ENCODE peak calls at places on chromosomes 16 and 17, in seven cellular contexts. I, B, J, H, G, C and M are unnamed samples. For H3K4me1 and H3K36me3, the result is how much of the 10 kb centered on the place peaks cover.

GRCh38 chr17:63954402-63955063 is 18.2 kb downstream of the SCN4A start:
- ATAC-seq in I (no peak), B (no peak), J (no peak), H (no peak), G (no peak), C (no peak), M (no peak)

GRCh38 chr17:47119746-47120520 is 69.2 kb downstream of the CDC27 start:
- ATAC-seq in I (peak), B (no peak), J (peak), H (no peak), G (no peak), C (peak), M (no peak)

GRCh38 chr17:47735536-47736011 is 2.5 kb downstream of the TBX21 start:
- ATAC-seq in I (no peak), B (no peak), J (no peak), H (no peak), G (no peak), C (no peak), M (no peak)

GRCh38 chr17:13025264-13025627 is 7.4 kb upstream of the ELAC2 start:
- ATAC-seq in I (no peak), B (no peak), J (no peak), H (peak), G (no peak), C (no peak), M (no peak)

GRCh38 chr17:17575360-17576251 is 15.9 kb downstream of the PEMT start:
- ATAC-seq in I (peak), B (no peak), J (peak), H (no peak), G (no peak), C (no peak), M (peak)

GRCh38 chr17:44076716-44077594 is 6.4 kb downstream of the G6PC3 start:
- ATAC-seq in I (no peak), B (no peak), J (no peak), H (peak), G (no peak), C (no peak), M (no peak)

GRCh38 chr16:71775949-71776348 is 32.7 kb downstream of the AP1G1 start:
- ATAC-seq in I (no peak), B (no peak), J (no peak), H (no peak), G (no peak), C (no peak), M (no peak)

GRCh38 chr16:68252383-68252782 is 7.2 kb downstream of the PLA2G15 start:
- ATAC-seq in I (no peak), B (no peak), J (no peak), H (no peak), G (no peak), C (no peak), M (no peak)

GRCh38 chr17:38369124-38369886 is 17.7 kb downstream of the SOCS7 start:
- ATAC-seq in I (no peak), B (no peak), J (no peak), H (no peak), G (no peak), C (no peak), M (no peak)

GRCh38 chr17:79843917-79844815 is 4.9 kb upstream of the CBX4 start:
- ATAC-seq in I (peak), B (no peak), J (peak), H (peak), G (peak), C (peak), M (peak)

GRCh38 chr17:72588961-72589360 is 468.1 kb downstream of the SOX9 start:
- ATAC-seq in I (peak), B (no peak), J (peak), H (peak), G (no peak), C (peak), M (no peak)

GRCh38 chr17:9016941-9017552 is 4.3 kb upstream of the NTN1 start:
- ATAC-seq in I (no peak), B (no peak), J (no peak), H (no peak), G (no peak), C (peak), M (no peak)

GRCh38 chr17:13395346-13395745 is 206.4 kb downstream of the HS3ST3A1 start:
- ATAC-seq in I (no peak), B (no peak), J (no peak), H (no peak), G (no peak), C (no peak), M (no peak)

GRCh38 chr16:86662740-86663139 is 84.4 kb downstream of the FOXL1 start:
- ATAC-seq in I (no peak), B (no peak), J (no peak), H (no peak), G (no peak), C (no peak), M (no peak)

GRCh38 chr17:74815671-74816370 is 39.7 kb upstream of the NAT9 start:
- ATAC-seq in I (peak), B (peak), J (no peak), H (no peak), G (peak), C (peak), M (no peak)

GRCh38 chr16:51237207-51237606 is 86.1 kb upstream of the SALL1 start:
- ATAC-seq in I (no peak), B (no peak), J (no peak), H (peak), G (peak), C (no peak), M (no peak)

GRCh38 chr16:31202402-31203385 is at the start of gene PYCARD:
- ATAC-seq in I (peak), B (peak), J (peak), H (peak), G (peak), C (no peak), M (peak)

GRCh38 chr17:42898147-42898807 is 2.3 kb upstream of the G6PC1 start:
- ATAC-seq in I (no peak), B (peak), J (no peak), H (peak), G (no peak), C (no peak), M (no peak)

GRCh38 chr16:27346818-27347217 is 33.0 kb downstream of the IL4R start:
- ATAC-seq in I (no peak), B (no peak), J (no peak), H (no peak), G (no peak), C (no peak), M (no peak)

GRCh38 chr16:8928467-8928957 is 35.2 kb downstream of the USP7 start:
- ATAC-seq in I (no peak), B (no peak), J (no peak), H (no peak), G (no peak), C (no peak), M (peak)

GRCh38 chr17:12765544-12765943 is 23.8 kb upstream of the ARHGAP44 start:
- ATAC-seq in I (no peak), B (no peak), J (no peak), H (no peak), G (no peak), C (peak), M (peak)

GRCh38 chr16:50604065-50604418 is 55.8 kb downstream of the NKD1 start:
- ATAC-seq in I (no peak), B (no peak), J (no peak), H (peak), G (no peak), C (no peak), M (no peak)

GRCh38 chr16:22683730-22684280 is 130.2 kb upstream of the HS3ST2 start:
- ATAC-seq in I (no peak), B (no peak), J (no peak), H (peak), G (no peak), C (no peak), M (no peak)

GRCh38 chr16:75529056-75529905 is 6.6 kb downstream of the CHST5 start:
- ATAC-seq in I (no peak), B (no peak), J (no peak), H (no peak), G (peak), C (no peak), M (no peak)

GRCh38 chr17:74043976-74044375 is 159.5 kb upstream of the RPL38 start:
- ATAC-seq in I (no peak), B (no peak), J (no peak), H (no peak), G (no peak), C (no peak), M (no peak)

GRCh38 chr17:918102-918740 is 61.4 kb downstream of the NXN start:
- ATAC-seq in I (no peak), B (no peak), J (no peak), H (no peak), G (no peak), C (no peak), M (no peak)

GRCh38 chr16:78392585-78393195 is 293.2 kb downstream of the WWOX start:
- ATAC-seq in I (no peak), B (no peak), J (no peak), H (no peak), G (no peak), C (no peak), M (peak)

GRCh38 chr16:66070140-66070887 is 296.2 kb upstream of the CDH5 start:
- ATAC-seq in I (no peak), B (no peak), J (peak), H (no peak), G (no peak), C (no peak), M (peak)

GRCh38 chr17:7982171-7982570 is 20.2 kb upstream of the GUCY2D start:
- ATAC-seq in I (no peak), B (no peak), J (no peak), H (no peak), G (no peak), C (no peak), M (no peak)

GRCh38 chr17:8175795-8176196 is 384 bp downstream of the TMEM107 start:
- ATAC-seq in I (peak), B (peak), J (peak), H (peak), G (peak), C (peak), M (peak)

GRCh38 chr16:2299121-2299914 is 31.4 kb upstream of the RNPS1 start:
- ATAC-seq in I (peak), B (no peak), J (no peak), H (no peak), G (no peak), C (no peak), M (no peak)

GRCh38 chr16:71708696-71709095 is 15.8 kb downstream of the PHLPP2 start:
- ATAC-seq in I (no peak), B (no peak), J (no peak), H (no peak), G (no peak), C (peak), M (no peak)

GRCh38 chr16:78105517-78105916 is 6.1 kb downstream of the WWOX start:
- ATAC-seq in I (no peak), B (no peak), J (no peak), H (no peak), G (no peak), C (no peak), M (no peak)

GRCh38 chr17:4465786-4466185 is 32.0 kb downstream of the SPNS3 start:
- ATAC-seq in I (no peak), B (no peak), J (no peak), H (no peak), G (no peak), C (no peak), M (no peak)

GRCh38 chr17:78762007-78762406 is 20.1 kb downstream of the CYTH1 start:
- ATAC-seq in I (no peak), B (no peak), J (no peak), H (no peak), G (no peak), C (no peak), M (no peak)

GRCh38 chr17:50903604-50904521 is 37.7 kb upstream of the TOB1 start:
- ATAC-seq in I (peak), B (no peak), J (peak), H (peak), G (no peak), C (peak), M (peak)

GRCh38 chr17:42325026-42325425 is 36.7 kb downstream of the STAT5A start:
- ATAC-seq in I (peak), B (no peak), J (peak), H (no peak), G (no peak), C (peak), M (peak)

GRCh38 chr16:88785106-88785924 is at the start of gene PIEZO1:
- ATAC-seq in I (peak), B (peak), J (peak), H (peak), G (peak), C (peak), M (peak)
- H3K4me1 ChIP-seq in I (under half), B (under half), J (under half), H (half or more), G (under half), C (under half), M (under half)

DNA sequence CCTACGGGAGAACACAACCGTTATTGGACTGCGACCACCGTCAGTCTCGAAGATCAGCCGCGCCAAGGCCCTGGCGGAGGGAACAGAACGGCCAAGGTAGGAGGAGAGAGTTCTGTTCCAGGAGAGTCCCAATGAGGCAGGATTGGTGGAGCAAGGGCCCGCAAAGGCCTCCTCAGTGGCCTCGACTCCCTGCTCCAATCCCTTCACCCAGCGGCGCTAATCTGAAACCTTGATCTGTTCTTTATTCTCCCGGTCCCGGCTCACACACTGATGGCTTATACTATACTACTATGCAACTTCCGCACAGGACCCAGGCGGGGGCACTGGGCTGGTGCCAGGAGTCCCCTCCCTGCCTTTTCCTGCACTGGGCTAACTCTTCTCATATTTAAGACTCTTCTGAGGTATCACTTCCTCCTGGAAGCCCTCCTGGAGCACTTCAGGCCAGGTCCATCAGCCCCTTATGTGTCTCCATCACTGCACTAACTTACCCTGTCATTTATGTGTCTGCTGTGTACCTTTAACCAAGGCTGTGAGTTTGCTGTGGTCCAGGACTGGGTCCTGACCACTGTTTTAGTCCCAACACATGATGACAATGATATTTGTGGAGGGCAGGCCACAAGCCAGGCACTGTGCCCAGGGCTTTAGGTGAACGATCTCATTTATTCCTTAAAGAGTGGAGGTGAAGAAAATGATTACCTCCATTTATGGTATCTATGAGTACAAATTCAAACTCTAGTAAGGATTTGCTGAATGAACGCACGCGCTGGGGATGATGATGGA is 6.9 kb downstream of the CCDC102A start:
- ATAC-seq in I (no peak), B (no peak), J (no peak), H (no peak), G (peak), C (peak), M (no peak)
- TF ChIP-seq POLR2AphosphoS5 in I (no peak), B (no peak), J (no peak), H (no peak), G (no peak), C (peak), M (no peak)

GRCh38 chr17:29855686-29856085 is 74.3 kb downstream of the SSH2 start:
- ATAC-seq in I (no peak), B (no peak), J (no peak), H (no peak), G (no peak), C (no peak), M (no peak)

GRCh38 chr17:29862127-29862526 is 67.9 kb downstream of the SSH2 start:
- ATAC-seq in I (no peak), B (no peak), J (no peak), H (no peak), G (no peak), C (no peak), M (no peak)

GRCh38 chr17:29862951-29863350 is 67.1 kb downstream of the SSH2 start:
- ATAC-seq in I (no peak), B (no peak), J (no peak), H (no peak), G (no peak), C (no peak), M (no peak)

GRCh38 chr17:29857823-29858222 is 72.2 kb downstream of the SSH2 start:
- ATAC-seq in I (no peak), B (no peak), J (no peak), H (no peak), G (no peak), C (no peak), M (no peak)
- H3K36me3 ChIP-seq in I (under half), B (under half), J (under half), H (under half), G (under half), C (under half), M (under half)

DNA sequence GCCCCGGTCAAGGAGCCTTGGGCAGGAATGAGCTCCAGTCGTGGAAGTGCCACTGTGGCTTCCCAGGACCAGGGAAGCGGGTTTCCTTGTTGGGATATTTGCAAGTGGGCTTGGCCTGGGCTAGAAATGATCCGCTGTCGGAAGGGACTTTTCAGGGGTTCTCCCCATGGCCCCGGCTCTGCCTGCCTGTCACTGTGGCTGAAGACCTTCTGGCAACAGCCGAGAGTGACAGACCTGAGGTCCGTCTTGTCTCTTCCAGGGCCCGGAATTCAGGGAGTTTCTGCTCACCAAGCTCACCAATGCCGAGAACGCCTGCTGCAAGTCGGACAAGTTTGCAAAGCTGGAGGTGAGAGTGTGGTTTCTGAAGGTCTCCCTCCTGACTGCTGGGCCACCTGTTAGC is 57.7 kb downstream of the OR1D5 start:
- ATAC-seq in I (no peak), B (no peak), J (no peak), H (no peak), G (no peak), C (no peak), M (no peak)
- H3K4me1 ChIP-seq in I (under half), B (under half), J (under half), H (under half), G (under half), C (under half), M (under half)

DNA sequence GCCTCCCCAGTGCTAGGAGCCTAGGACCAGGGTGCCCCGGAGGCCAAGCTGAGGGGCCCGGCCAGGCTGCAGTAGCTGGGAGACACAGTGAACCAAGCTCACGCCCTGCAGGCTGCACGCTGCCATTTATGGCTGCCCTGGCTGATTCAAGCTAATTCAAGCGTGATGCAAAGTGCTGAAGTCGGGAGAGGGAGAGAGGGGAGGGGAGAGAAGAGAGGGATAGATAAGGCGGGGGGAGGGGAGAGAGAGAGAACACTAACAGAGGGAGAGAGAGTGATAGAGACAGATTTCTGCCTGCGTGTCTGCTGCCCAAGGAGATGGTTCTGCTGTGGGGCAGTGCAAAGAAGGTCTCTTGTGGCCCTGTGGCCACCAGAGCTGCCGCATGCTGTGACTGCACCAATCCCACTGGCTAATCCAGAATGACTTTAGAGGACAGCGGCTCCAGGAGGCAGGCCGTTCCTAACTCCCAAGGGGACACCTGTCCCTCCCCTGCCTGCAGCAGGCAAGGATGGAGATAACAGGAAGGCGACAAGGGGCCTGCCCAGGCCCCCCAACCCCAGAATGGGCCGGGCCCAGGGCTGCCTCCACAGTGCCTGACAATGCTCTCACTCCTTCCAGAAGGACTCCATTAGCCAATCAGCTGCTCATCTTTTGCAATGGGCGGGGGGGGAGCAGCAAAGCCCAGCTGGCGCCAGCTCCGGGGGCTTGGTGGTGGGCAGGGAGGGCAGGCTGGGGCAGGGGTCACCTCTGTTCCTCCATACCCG is 12.9 kb downstream of the MXRA7 start:
- ATAC-seq in I (peak), B (peak), J (no peak), H (no peak), G (peak), C (no peak), M (no peak)
- TF ChIP-seq POLR2AphosphoS5 in I (no peak), B (no peak), J (no peak), H (no peak), G (no peak), C (no peak), M (no peak)

GRCh38 chr16:28835864-28836760 is 10.0 kb downstream of the TUFM start:
- ATAC-seq in I (no peak), B (peak), J (no peak), H (peak), G (peak), C (peak), M (no peak)
- H3K36me3 ChIP-seq in I (under half), B (half or more), J (half or more), H (under half), G (under half), C (half or more), M (half or more)

GRCh38 chr16:85208181-85208580 is 95.9 kb upstream of the CIBAR2 start:
- ATAC-seq in I (no peak), B (no peak), J (no peak), H (no peak), G (no peak), C (no peak), M (no peak)
- H3K4me1 ChIP-seq in I (under half), B (under half), J (under half), H (half or more), G (under half), C (half or more), M (under half)

GRCh38 chr17:68701046-68701445 is 99.9 kb upstream of the FAM20A start:
- ATAC-seq in I (no peak), B (no peak), J (no peak), H (no peak), G (no peak), C (no peak), M (no peak)
- TF ChIP-seq POLR2AphosphoS5 in I (no peak), B (no peak), J (no peak), H (no peak), G (no peak), C (no peak), M (no peak)

GRCh38 chr17:76399175-76400172 is 15.1 kb downstream of the SPHK1 start:
- ATAC-seq in I (no peak), B (no peak), J (no peak), H (no peak), G (no peak), C (no peak), M (no peak)
- H3K36me3 ChIP-seq in I (under half), B (half or more), J (under half), H (half or more), G (under half), C (half or more), M (under half)

GRCh38 chr16:19138601-19139000 is 24.8 kb downstream of the ITPRIPL2 start:
- ATAC-seq in I (no peak), B (no peak), J (peak), H (no peak), G (no peak), C (no peak), M (peak)
- H3K4me1 ChIP-seq in I (under half), B (under half), J (half or more), H (under half), G (under half), C (under half), M (under half)